ENCODE peak calls at places on chromosomes 3 and 15, in eight cellular contexts. R is left cardiac atrium; M is nephron progenitor cell; E is stimulated activated CD8-positive, alpha-beta memory T cell treated with anti-CD3 and anti-CD28 coated beads, Interleukin-12 subunit alpha, Interleukin-12 subunit beta, amount 100 ng/mL, for 1 hour; K is progenitor cell of endocrine pancreas; V is dermis microvascular lymphatic vessel endothelial cell; C is frontal cortex; X is AG04450. F is an unnamed sample.

GRCh38 chr15:44033894-44034293 is 161.2 kb downstream of the FRMD5 start:
- DNase-seq in E (no peak), M (no peak), C (no peak), V (peak; percentile 62), X (no peak), R (peak; percentile 32), K (no peak), F (no peak)

GRCh38 chr3:134150476-134150875 is 100.2 kb downstream of the RYK start:
- DNase-seq in E (no peak), K (no peak), X (no peak), M (no peak), R (peak; percentile 33), C (no peak), V (peak; percentile 27), F (no peak)

GRCh38 chr3:156838035-156838434 is 11.9 kb downstream of the LEKR1 start:
- DNase-seq in C (no peak), K (no peak), V (no peak), M (no peak), E (no peak), X (no peak), R (no peak), F (no peak)

GRCh38 chr3:109155828-109156227 is 19.3 kb downstream of the C3orf85 start:
- DNase-seq in X (no peak), R (no peak), C (no peak), V (no peak), E (no peak), M (no peak), K (no peak), F (no peak)

GRCh38 chr3:83928391-83928790 is 1030.4 kb upstream of the CADM2 start:
- DNase-seq in X (no peak), M (no peak), V (no peak), C (no peak), E (no peak), R (no peak), K (no peak), F (no peak)

GRCh38 chr15:27123808-27124207 is 152.8 kb downstream of the GABRG3 start:
- DNase-seq in X (no peak), R (no peak), M (no peak), C (no peak), V (no peak), E (no peak), K (no peak), F (no peak)

GRCh38 chr3:139104062-139104461 is 59.4 kb upstream of the PRR23C start:
- DNase-seq in X (no peak), V (no peak), C (no peak), K (no peak), M (no peak), R (no peak), E (no peak), F (no peak)

GRCh38 chr15:70508561-70509281 is 254.6 kb downstream of the UACA start:
- DNase-seq in E (no peak), R (no peak), K (no peak), X (peak; percentile 63), M (no peak), V (no peak), C (no peak), F (no peak)

GRCh38 chr3:30495172-30496124 is 111.0 kb upstream of the TGFBR2 start:
- DNase-seq in V (peak; percentile 38), X (no peak), M (no peak), R (no peak), E (no peak), K (no peak), C (no peak), F (no peak)

GRCh38 chr15:42608767-42609488 is 33.5 kb downstream of the STARD9 start:
- DNase-seq in M (no peak), K (no peak), V (no peak), R (no peak), C (no peak), X (no peak), E (no peak), F (no peak)

GRCh38 chr15:51093865-51094605 is 671 bp downstream of the TNFAIP8L3 start:
- DNase-seq in X (no peak), C (peak; percentile 49), R (peak; percentile 55), E (no peak), K (no peak), V (peak; percentile 20), M (peak; percentile 46), F (no peak)

GRCh38 chr3:15633159-15633558 is 31.6 kb downstream of the BTD start:
- DNase-seq in K (no peak), X (no peak), R (no peak), M (no peak), C (no peak), E (no peak), V (no peak), F (no peak)

GRCh38 chr3:13091898-13092620 is 18.8 kb upstream of the IQSEC1 start:
- DNase-seq in C (peak; percentile 62), X (peak; percentile 33), K (peak; percentile 82), M (peak; percentile 92), R (peak; percentile 85), E (peak; percentile 63), V (peak; percentile 63), F (peak; percentile 8)

GRCh38 chr3:194852836-194853508 is 167.3 kb downstream of the FAM43A start:
- DNase-seq in X (no peak), R (no peak), K (no peak), C (no peak), V (no peak), M (peak; percentile 18), E (no peak), F (no peak)

GRCh38 chr3:48416546-48416945 is 13.3 kb downstream of the PLXNB1 start:
- DNase-seq in K (no peak), X (no peak), E (no peak), C (no peak), R (no peak), V (no peak), M (no peak), F (no peak)

GRCh38 chr15:29914441-29915053 is 92.3 kb upstream of the TJP1 start:
- DNase-seq in V (no peak), E (no peak), C (no peak), X (no peak), R (no peak), K (no peak), M (no peak), F (no peak)

GRCh38 chr15:81410318-81410753 is 36.3 kb upstream of the TMC3 start:
- DNase-seq in K (no peak), E (no peak), M (peak; percentile 37), X (peak; percentile 37), V (peak; percentile 47), C (peak; percentile 38), R (peak; percentile 60), F (peak; percentile 21)

GRCh38 chr3:195040094-195040493 is 230.9 kb downstream of the XXYLT1 start:
- DNase-seq in E (no peak), R (no peak), M (no peak), V (no peak), X (no peak), C (no peak), K (no peak), F (no peak)

GRCh38 chr15:73374599-73374998 is 5.8 kb upstream of the HCN4 start:
- DNase-seq in E (no peak), V (no peak), C (no peak), X (no peak), K (no peak), R (peak; percentile 73), M (no peak), F (no peak)

GRCh38 chr3:62559831-62560445 is 186.6 kb upstream of the FEZF2 start:
- DNase-seq in X (peak; percentile 11), M (no peak), V (peak; percentile 5), C (no peak), E (no peak), R (no peak), K (no peak), F (peak; percentile 2)

GRCh38 chr15:48564690-48565089 is 80.8 kb downstream of the FBN1 start:
- DNase-seq in E (no peak), V (no peak), M (no peak), R (no peak), K (no peak), X (no peak), C (no peak), F (no peak)

GRCh38 chr3:37375184-37376120 is 201.1 kb upstream of the LRRFIP2 start:
- DNase-seq in X (no peak), R (no peak), V (no peak), E (no peak), K (no peak), C (no peak), M (no peak), F (no peak)

GRCh38 chr15:72796515-72797337 is 13.2 kb upstream of the ADPGK start:
- DNase-seq in X (no peak), V (no peak), E (no peak), K (peak; percentile 40), M (peak; percentile 74), C (peak; percentile 69), R (peak; percentile 75), F (no peak)

GRCh38 chr3:139388961-139389551 is 391 bp downstream of the COPB2 start:
- DNase-seq in E (peak; percentile 4), M (no peak), C (no peak), K (no peak), V (peak; percentile 6), R (no peak), X (no peak), F (no peak)

GRCh38 chr15:48332642-48333034 is 1.4 kb downstream of the DUT start:
- DNase-seq in C (no peak), V (no peak), X (no peak), R (no peak), M (no peak), K (no peak), E (no peak), F (no peak)

GRCh38 chr3:108966773-108967172 is 13.1 kb upstream of the GUCA1C start:
- DNase-seq in E (no peak), R (no peak), V (no peak), C (no peak), K (no peak), M (no peak), X (no peak), F (no peak)

GRCh38 chr15:80892414-80892813 is 97.2 kb downstream of the MESD start:
- DNase-seq in C (no peak), R (no peak), M (no peak), X (no peak), K (no peak), V (no peak), E (no peak), F (no peak)

GRCh38 chr15:64151727-64152506 is at the start of gene SNX22:
- DNase-seq in K (peak; percentile 25), C (no peak), M (peak; percentile 48), R (no peak), E (no peak), V (no peak), X (no peak), F (no peak)

GRCh38 chr3:182058488-182058887 is 346.8 kb downstream of the SOX2 start:
- DNase-seq in V (no peak), R (no peak), K (no peak), M (no peak), C (no peak), E (no peak), X (no peak), F (no peak)

GRCh38 chr3:189841474-189842205 is 210.5 kb downstream of the TP63 start:
- DNase-seq in K (no peak), E (no peak), M (no peak), V (no peak), R (no peak), C (no peak), X (no peak), F (no peak)

GRCh38 chr3:129573493-129573892 is 30.5 kb downstream of the H1-8 start:
- DNase-seq in M (no peak), R (no peak), C (no peak), E (no peak), K (no peak), X (no peak), V (no peak), F (no peak)